ENCODE peak calls at places on chromosomes 11 and 22, in five cellular contexts. O is esophagus muscularis mucosa, Z is adrenal gland, L is GM23248, H is uterus. P is an unnamed sample.

GRCh38 chr22:19659805-19660345 is 54.4 kb upstream of the SEPTIN5 start:
- DNase-seq in Z (no peak), H (no peak), L (no peak), O (no peak), P (no peak)

GRCh38 chr11:1036931-1037330 is 413 bp upstream of the MUC6 start:
- DNase-seq in O (no peak), Z (no peak), H (no peak), L (no peak), P (no peak)

GRCh38 chr22:28821452-28821851 is 21.1 kb upstream of the XBP1 start:
- DNase-seq in O (no peak), H (no peak), L (no peak), Z (no peak), P (no peak)

GRCh38 chr11:68179847-68180246 is 33.2 kb downstream of the KMT5B start:
- DNase-seq in Z (no peak), O (no peak), L (no peak), H (no peak), P (no peak)

GRCh38 chr22:48902001-48902869 is 925.4 kb downstream of the BRD1 start:
- DNase-seq in L (no peak), Z (no peak), H (no peak), O (no peak), P (no peak)

GRCh38 chr22:49936018-49936972 is 17.9 kb downstream of the CRELD2 start:
- DNase-seq in L (peak; percentile 90), O (peak; percentile 98), Z (peak; percentile 96), H (peak; percentile 96), P (peak; percentile 97)

GRCh38 chr11:12838463-12839120 is 164.4 kb downstream of the TEAD1 start:
- DNase-seq in Z (no peak), L (peak; percentile 77), O (no peak), H (no peak), P (no peak)

GRCh38 chr11:1488575-1489180 is 2.1 kb upstream of the MOB2 start:
- DNase-seq in H (no peak), L (no peak), O (no peak), Z (no peak), P (peak; percentile 39)

GRCh38 chr11:128658499-128658898 is 35.4 kb upstream of the FLI1 start:
- DNase-seq in Z (no peak), L (peak; percentile 8), O (no peak), H (no peak), P (no peak)

GRCh38 chr11:27626938-27627586 is 73.2 kb downstream of the BDNF start:
- DNase-seq in Z (no peak), H (no peak), L (no peak), O (no peak), P (no peak)

GRCh38 chr22:40331706-40332105 is 14.6 kb upstream of the ADSL start:
- DNase-seq in O (no peak), L (no peak), Z (no peak), H (no peak), P (no peak)
- H3K4me3 ChIP-seq in O (no peak overlapping the region), L (no peak overlapping the region), Z (no peak overlapping the region), H (no peak overlapping the region), P (no peak overlapping the region)

GRCh38 chr11:133830931-133831907 is 14.1 kb downstream of the SPATA19 start:
- DNase-seq in O (peak; percentile 86), Z (no peak), H (no peak), L (peak; percentile 3), P (no peak)

GRCh38 chr11:133827556-133827955 is 17.8 kb downstream of the SPATA19 start:
- DNase-seq in Z (no peak), O (peak; percentile 88), L (no peak), H (no peak), P (no peak)

GRCh38 chr11:133829566-133829965 is 15.7 kb downstream of the SPATA19 start:
- DNase-seq in O (peak; percentile 74), H (no peak), L (no peak), Z (no peak), P (no peak)

GRCh38 chr11:133825666-133826065 is 19.6 kb downstream of the SPATA19 start:
- DNase-seq in L (no peak), Z (no peak), H (no peak), O (no peak), P (no peak)

GRCh38 chr11:133828861-133829260 is 16.5 kb downstream of the SPATA19 start:
- DNase-seq in L (no peak), O (peak; percentile 42), Z (no peak), H (no peak), P (no peak)
- H3K9me3 ChIP-seq in L (no peaks in the 10 kb centered on the region), O (no peaks in the 10 kb centered on the region), Z (no peaks in the 10 kb centered on the region), H (no peaks in the 10 kb centered on the region), P (no peaks in the 10 kb centered on the region)

DNA sequence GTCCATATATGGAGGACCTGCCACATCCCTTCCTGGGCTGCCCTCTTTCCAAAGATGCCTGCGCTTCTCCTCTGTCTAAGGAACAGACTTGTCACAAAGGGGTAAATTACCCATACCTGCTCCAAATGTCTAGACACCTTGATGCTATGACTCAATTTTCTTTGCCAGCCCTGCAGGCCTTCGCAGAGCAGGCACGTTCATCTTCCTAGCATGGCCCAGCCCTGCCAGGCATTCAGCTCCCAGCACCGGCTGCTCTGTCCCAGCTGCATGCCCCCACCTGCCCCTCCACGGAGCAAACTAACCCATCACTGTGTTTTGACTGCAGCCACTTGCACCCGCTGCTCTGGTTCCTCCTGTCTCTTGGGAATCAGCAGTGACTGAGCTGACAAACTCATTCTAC is 526.1 kb downstream of the MIAT start:
- DNase-seq in O (no peak), H (no peak), Z (no peak), L (no peak), P (no peak)
- H3K27ac ChIP-seq in O (no peak overlapping the region), H (no peak overlapping the region), Z (no peak overlapping the region), L (no peak overlapping the region), P (no peak overlapping the region)

DNA sequence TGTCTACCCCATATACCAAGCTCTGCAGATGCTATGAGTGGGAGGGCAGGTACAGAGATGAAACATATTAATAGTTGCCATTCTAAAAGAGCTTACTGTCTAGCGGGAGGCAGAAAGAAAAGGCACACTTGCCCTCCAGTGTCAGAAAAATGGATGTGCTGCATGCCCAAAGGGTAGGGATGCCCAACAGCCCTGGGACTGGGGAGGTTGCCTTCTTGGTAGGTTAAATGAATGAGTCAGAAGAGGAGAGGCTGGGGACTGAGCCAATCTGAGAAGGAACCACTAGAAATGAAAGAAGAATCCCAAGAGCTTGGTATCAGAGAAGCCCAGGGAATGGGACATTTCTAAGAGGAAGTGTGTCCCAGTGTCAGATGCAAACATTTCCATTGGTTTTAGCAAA is 1.2 kb downstream of the BIRC3 start:
- DNase-seq in O (no peak), H (no peak), L (peak; percentile 39), Z (no peak), P (no peak)
- H3K4me3 ChIP-seq in O (peak overlapping the region; percentile 63), H (no peak overlapping the region), L (no peak overlapping the region), Z (no peak overlapping the region), P (no peak overlapping the region)

GRCh38 chr22:47370448-47371262 is 608.2 kb downstream of the TBC1D22A start:
- DNase-seq in H (peak; percentile 8), L (no peak), O (no peak), Z (no peak), P (no peak)
- H3K9me3 ChIP-seq in H (no peaks in the 10 kb centered on the region), L (no peaks in the 10 kb centered on the region), O (no peaks in the 10 kb centered on the region), Z (no peaks in the 10 kb centered on the region), P (no peaks in the 10 kb centered on the region)

GRCh38 chr11:63879598-63879997 is 37.4 kb downstream of the RCOR2 start:
- DNase-seq in O (no peak), L (no peak), H (no peak), Z (no peak), P (no peak)
- H3K27ac ChIP-seq in O (no peak overlapping the region), L (peak overlapping the region; percentile 29), H (peak overlapping the region; percentile 57), Z (peak overlapping the region; percentile 39), P (no peak overlapping the region)

GRCh38 chr11:83256602-83257340 is 29.4 kb downstream of the CCDC90B start:
- DNase-seq in O (no peak), H (no peak), L (no peak), Z (no peak), P (no peak)
- H3K4me3 ChIP-seq in O (no peak overlapping the region), H (no peak overlapping the region), L (no peak overlapping the region), Z (peak overlapping the region; percentile 34), P (no peak overlapping the region)

P was measured in aorta.